ENCODE peak calls at places on chromosomes 12 and 14, in four cellular contexts. N, L, X and O are unnamed samples.

GRCh38 chr12:94795520-94795919 is 145.2 kb upstream of the TMCC3 start:
- DNase-seq in N (no peak), L (no peak), X (no peak), O (peak)

GRCh38 chr12:113056631-113057488 is at the start of gene DTX1:
- DNase-seq in L (no peak), X (no peak), N (no peak), O (no peak)

GRCh38 chr12:108750471-108751402 is 19.4 kb upstream of the CORO1C start:
- DNase-seq in N (no peak), L (no peak), X (no peak), O (no peak)

GRCh38 chr14:102969060-102969791 is 46.8 kb downstream of the AMN start:
- DNase-seq in L (no peak), N (no peak), X (no peak), O (no peak)

GRCh38 chr14:64196668-64197411 is 97.3 kb downstream of the ESR2 start:
- DNase-seq in X (peak), L (no peak), N (no peak), O (no peak)

GRCh38 chr14:57487771-57488170 is 5.9 kb downstream of the CCDC198 start:
- DNase-seq in L (no peak), X (no peak), N (no peak), O (no peak)

GRCh38 chr14:90785876-90786450 is 30.3 kb downstream of the TTC7B start:
- DNase-seq in N (no peak), L (no peak), X (no peak), O (no peak)

GRCh38 chr12:22437031-22437806 is 102.7 kb upstream of the ST8SIA1 start:
- DNase-seq in X (no peak), N (no peak), L (no peak), O (peak)

GRCh38 chr12:64621257-64621942 is 11.1 kb downstream of the RASSF3 start:
- DNase-seq in X (no peak), N (no peak), L (peak), O (no peak)

GRCh38 chr14:64444984-64445845 is 20.1 kb upstream of the AKAP5 start:
- DNase-seq in L (peak), N (no peak), X (peak), O (no peak)

GRCh38 chr12:27781680-27782079 is 1.6 kb upstream of the MANSC4 start:
- DNase-seq in L (no peak), X (no peak), N (no peak), O (no peak)

GRCh38 chr12:119016715-119017114 is 35.4 kb downstream of the SRRM4 start:
- DNase-seq in N (no peak), X (no peak), L (no peak), O (no peak)

GRCh38 chr12:91211869-91212268 is 29.3 kb upstream of the DCN start:
- DNase-seq in N (no peak), L (no peak), X (no peak), O (no peak)

GRCh38 chr12:24198936-24199644 is 249.6 kb upstream of the SOX5 start:
- DNase-seq in X (no peak), N (no peak), L (peak), O (no peak)

GRCh38 chr12:685388-685787 is 22.1 kb upstream of the NINJ2 start:
- DNase-seq in X (no peak), N (no peak), L (peak), O (peak)

GRCh38 chr14:75711134-75711795 is 50.2 kb downstream of the TTLL5 start:
- DNase-seq in N (peak), X (peak), L (no peak), O (peak)

GRCh38 chr14:75399819-75400678 is 27.8 kb upstream of the JDP2 start:
- DNase-seq in N (no peak), X (no peak), L (no peak), O (peak)

GRCh38 chr14:60815371-60815770 is 80.8 kb downstream of the MNAT1 start:
- DNase-seq in L (peak), N (peak), X (no peak), O (no peak)

GRCh38 chr14:92651106-92651792 is 97.2 kb downstream of the LGMN start:
- DNase-seq in N (no peak), L (peak), X (no peak), O (no peak)

GRCh38 chr14:47012533-47012932 is 361.0 kb upstream of the RPL10L start:
- DNase-seq in X (no peak), N (no peak), L (no peak), O (no peak)

GRCh38 chr12:89236748-89237428 is 115.4 kb downstream of the DUSP6 start:
- DNase-seq in L (no peak), N (no peak), X (no peak), O (no peak)

GRCh38 chr14:106347291-106347778 is 821.0 kb downstream of the TMEM121 start:
- DNase-seq in L (no peak), X (no peak), N (no peak), O (no peak)

GRCh38 chr12:84950971-84951546 is 38.5 kb upstream of the SLC6A15 start:
- DNase-seq in X (no peak), L (no peak), N (no peak), O (no peak)

GRCh38 chr12:122825773-122826724 is 9.2 kb upstream of the HIP1R start:
- DNase-seq in X (peak), L (no peak), N (no peak), O (peak)

GRCh38 chr14:87014854-87015253 is 978.1 kb downstream of the GALC start:
- DNase-seq in L (no peak), X (no peak), N (no peak), O (peak)

GRCh38 chr14:52926994-52927393 is 23.9 kb downstream of the FERMT2 start:
- DNase-seq in N (peak), L (no peak), X (no peak), O (no peak)
- H3K4me2 ChIP-seq in N (peak), L (no peak), X (no peak), O (peak)

GRCh38 chr14:74019743-74020142 is 594 bp downstream of the BBOF1 start:
- DNase-seq in L (no peak), X (peak), N (peak), O (peak)
- TF ChIP-seq ESRRA in L (no peak), X (no peak), N (no peak), O (no peak)

GRCh38 chr12:75271576-75271975 is 58.5 kb downstream of the CAPS2 start:
- DNase-seq in X (no peak), L (no peak), N (no peak), O (no peak)
- H3K4me2 ChIP-seq in X (no peak), L (no peak), N (no peak), O (no peak)

GRCh38 chr12:101670007-101670671 is 27.3 kb upstream of the CHPT1 start:
- DNase-seq in X (peak), N (peak), L (no peak), O (peak)
- TF ChIP-seq ESRRA in X (peak), N (no peak), L (no peak), O (no peak)

DNA sequence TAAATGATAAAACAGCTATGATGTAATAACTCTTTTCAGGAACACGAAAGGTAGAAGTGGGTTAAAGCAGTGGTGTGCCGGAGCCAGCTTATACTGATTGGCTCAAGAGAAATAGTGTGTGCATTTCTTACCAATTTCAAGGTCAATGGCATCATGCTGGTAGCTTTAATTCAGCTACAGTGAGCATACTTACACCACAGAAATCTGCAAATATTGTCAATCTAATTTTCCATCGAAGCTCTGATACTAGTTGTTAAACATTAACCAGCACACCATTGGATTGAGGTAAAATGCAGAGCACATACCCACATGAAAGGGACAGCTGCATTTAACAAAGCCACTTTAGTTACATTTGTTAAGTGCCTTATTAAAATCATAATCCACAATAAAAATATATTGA is 225.7 kb downstream of the KCNC2 start:
- DNase-seq in X (no peak), N (peak), L (no peak), O (no peak)
- H3K4me2 ChIP-seq in X (no peak), N (no peak), L (no peak), O (no peak)

DNA sequence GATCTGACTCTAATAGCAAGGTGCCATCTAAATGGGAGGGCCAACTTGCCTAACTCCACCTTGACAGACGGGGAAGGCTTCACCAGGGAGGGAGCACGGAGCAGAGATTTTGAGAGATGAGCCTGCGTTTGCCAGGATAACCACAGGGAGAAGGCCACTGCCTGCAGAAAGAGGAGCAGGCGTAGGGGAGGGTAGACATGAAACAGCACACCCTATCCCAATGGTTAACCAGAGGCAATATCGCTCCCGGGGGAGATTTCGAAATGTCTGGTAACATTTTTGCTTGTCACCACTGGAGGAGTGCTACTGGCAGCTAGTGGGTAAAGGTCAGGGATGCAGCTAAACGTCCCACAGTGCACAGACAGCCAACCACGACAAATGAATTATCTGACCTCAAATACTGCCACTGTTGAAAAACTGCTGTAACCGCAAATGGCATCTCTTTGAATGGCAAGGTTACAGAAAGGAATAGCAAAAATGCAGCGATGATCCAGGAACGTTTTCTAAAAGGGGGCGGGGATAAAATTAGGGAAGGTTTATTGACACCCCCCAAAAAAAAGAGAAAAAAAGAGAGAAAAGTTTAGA is 126.0 kb upstream of the ATF7IP start:
- DNase-seq in L (peak), N (peak), X (no peak), O (peak)
- TF ChIP-seq ESRRA in L (no peak), N (no peak), X (no peak), O (no peak)